ENCODE peak calls at places on chromosomes 4 and X, in eight cellular contexts. V is NCI-H1436; Q is mesenteric fat pad; Y is Calu3; A is mammary epithelial cell; W is CD8-positive, alpha-beta T cell; B is stimulated activated naive B cell treated with anti-CD40 and anti-IgM and Interleukin-4, amounts not matched to agents 10 μg/mL and 1 μg/mL and 100 μg/mL, for 72 hours; U is NCI-H748 treated with DMSO at 0.1 percent for 48 hours. S is an unnamed sample.

GRCh38 chr4:71270901-71271300 is 67.9 kb upstream of the SLC4A4 start:
- DNase-seq in Q (no peak), W (peak), A (no peak), Y (peak), U (no peak), V (no peak), B (peak), S (peak)

GRCh38 chr4:7429069-7429416 is 5.7 kb downstream of the PSAPL1 start:
- DNase-seq in V (no peak), Q (peak), U (no peak), W (no peak), B (no peak), A (no peak), Y (no peak), S (no peak)

GRCh38 chr4:57249083-57249482 is 138.9 kb upstream of the IGFBP7 start:
- DNase-seq in B (no peak), V (no peak), Q (no peak), Y (no peak), W (no peak), A (peak), U (no peak), S (no peak)

GRCh38 chrX:46929439-46930018 is 17.3 kb downstream of the JADE3 start:
- DNase-seq in Q (no peak), B (no peak), A (peak), V (no peak), W (no peak), Y (no peak), U (no peak), S (no peak)

GRCh38 chr4:164440196-164440595 is 313.7 kb upstream of the SMIM31 start:
- DNase-seq in V (no peak), A (peak), B (no peak), W (no peak), Q (no peak), Y (no peak), U (no peak), S (no peak)

GRCh38 chrX:54087661-54088060 is 43.4 kb upstream of the PHF8 start:
- DNase-seq in V (no peak), Q (no peak), U (no peak), Y (no peak), W (no peak), A (no peak), B (no peak), S (no peak)

GRCh38 chrX:65697915-65698796 is 30.7 kb downstream of the MSN start:
- DNase-seq in Y (no peak), U (no peak), W (peak), B (peak), A (no peak), Q (no peak), V (no peak), S (peak)

GRCh38 chr4:100372432-100372831 is 145.4 kb downstream of the EMCN start:
- DNase-seq in V (no peak), Y (peak), A (no peak), W (no peak), U (no peak), B (no peak), Q (no peak), S (no peak)

GRCh38 chr4:128823025-128823661 is 13.6 kb downstream of the JADE1 start:
- DNase-seq in W (no peak), V (no peak), Y (no peak), Q (no peak), B (no peak), U (no peak), A (peak), S (no peak)

GRCh38 chrX:127888767-127889166 is 163.4 kb downstream of the ACTRT1 start:
- DNase-seq in A (no peak), Q (no peak), Y (no peak), U (no peak), B (no peak), V (no peak), W (no peak), S (no peak)

GRCh38 chr4:160406426-160406825 is 1303.5 kb downstream of the RAPGEF2 start:
- DNase-seq in U (no peak), V (no peak), W (no peak), A (no peak), Q (no peak), Y (no peak), B (no peak), S (no peak)

GRCh38 chr4:156103306-156103705 is 149.6 kb upstream of the CTSO start:
- DNase-seq in Q (no peak), Y (no peak), U (no peak), V (no peak), A (no peak), B (no peak), W (no peak), S (no peak)

GRCh38 chrX:79270401-79270800 is 96.7 kb downstream of the ITM2A start:
- DNase-seq in V (no peak), Q (no peak), W (peak), Y (peak), B (peak), A (no peak), U (peak), S (peak)

GRCh38 chrX:15686818-15687685 is 22.4 kb upstream of the CLTRN start:
- DNase-seq in Y (peak), W (peak), A (peak), V (peak), B (peak), Q (no peak), U (peak), S (peak)

GRCh38 chr4:83771113-83771705 is 235.3 kb downstream of the GPAT3 start:
- DNase-seq in A (peak), W (no peak), U (no peak), Y (peak), V (peak), B (no peak), Q (no peak), S (no peak)

GRCh38 chr4:184751585-184751956 is 17.7 kb upstream of the CENPU start:
- DNase-seq in U (no peak), A (no peak), Y (no peak), Q (no peak), W (no peak), V (no peak), B (no peak), S (no peak)

GRCh38 chrX:40068048-40068447 is 29.7 kb downstream of the BCOR start:
- DNase-seq in W (peak), Y (no peak), B (no peak), A (peak), U (peak), V (no peak), Q (no peak), S (no peak)

GRCh38 chr4:41507292-41507933 is 30.5 kb upstream of the LIMCH1 start:
- DNase-seq in W (no peak), A (no peak), U (no peak), V (no peak), Y (peak), Q (no peak), B (no peak), S (no peak)

GRCh38 chr4:176760468-176760867 is 32.3 kb downstream of the VEGFC start:
- DNase-seq in V (no peak), W (no peak), Q (no peak), B (no peak), A (no peak), Y (no peak), U (no peak), S (no peak)

GRCh38 chr4:30537462-30537861 is 182.7 kb upstream of the PCDH7 start:
- DNase-seq in V (no peak), U (no peak), Q (no peak), W (no peak), B (no peak), Y (no peak), A (peak), S (no peak)

GRCh38 chrX:139924696-139925094 is 8.2 kb downstream of the ATP11C start:
- DNase-seq in Y (no peak), U (no peak), W (no peak), Q (no peak), V (no peak), A (no peak), B (no peak), S (no peak)

GRCh38 chr4:158760866-158761265 is 8.0 kb upstream of the FNIP2 start:
- DNase-seq in Y (no peak), Q (no peak), B (no peak), W (no peak), V (no peak), U (no peak), A (no peak), S (no peak)

GRCh38 chr4:84531689-84532088 is 32.6 kb upstream of the NKX6-1 start:
- DNase-seq in A (peak), V (no peak), Y (no peak), W (no peak), B (no peak), U (no peak), Q (no peak), S (no peak)

GRCh38 chrX:150460781-150461180 is 97.7 kb downstream of the MAMLD1 start:
- DNase-seq in W (no peak), U (no peak), Q (no peak), B (no peak), A (no peak), V (no peak), Y (no peak), S (no peak)

GRCh38 chr4:31557444-31557843 is 837.3 kb downstream of the PCDH7 start:
- DNase-seq in Y (no peak), B (no peak), U (no peak), W (no peak), V (no peak), Q (no peak), A (no peak), S (no peak)

GRCh38 chr4:41746025-41746439 is 2.5 kb downstream of the PHOX2B start:
- DNase-seq in Q (no peak), B (no peak), V (no peak), Y (no peak), U (no peak), A (no peak), W (no peak), S (no peak)

GRCh38 chrX:68685722-68686683 is 38.5 kb downstream of the STARD8 start:
- DNase-seq in Q (no peak), V (no peak), A (peak), Y (no peak), U (no peak), W (no peak), B (no peak), S (no peak)

GRCh38 chr4:74365761-74366160 is 816 bp downstream of the EREG start:
- DNase-seq in A (no peak), Q (no peak), V (no peak), B (no peak), Y (no peak), W (no peak), U (no peak), S (no peak)

GRCh38 chr4:10175626-10176025 is 59.0 kb upstream of the WDR1 start:
- DNase-seq in A (no peak), W (no peak), U (no peak), Y (no peak), B (no peak), Q (no peak), V (no peak), S (no peak)

GRCh38 chr4:132809298-132810032 is 339.6 kb upstream of the PCDH10 start:
- DNase-seq in Y (no peak), V (no peak), U (no peak), Q (no peak), W (no peak), B (no peak), A (no peak), S (no peak)

GRCh38 chr4:173301518-173302201 is 32.5 kb downstream of the HMGB2 start:
- DNase-seq in Y (peak), B (no peak), Q (no peak), A (no peak), W (no peak), U (peak), V (no peak), S (no peak)

S was measured in T-cell.